ENCODE peak calls at places on chromosomes 12 and 14, in seven cellular contexts. L is CD8-positive, alpha-beta T cell; M is heart right ventricle; I is IMR-90; Y is esophagus muscularis mucosa; U is brain microvascular endothelial cell; H is GM23338. Q is an unnamed sample.

GRCh38 chr12:131088701-131089525 is 135.2 kb downstream of the ADGRD1 start:
- DNase-seq in L (no peak), M (no peak), I (no peak), Y (no peak), U (no peak), H (no peak), Q (no peak)

GRCh38 chr12:52754135-52754534 is 23.0 kb downstream of the KRT76 start:
- DNase-seq in L (no peak), M (no peak), I (no peak), Y (no peak), U (no peak), H (no peak), Q (no peak)

GRCh38 chr12:79537675-79538074 is 153.1 kb downstream of the PAWR start:
- DNase-seq in L (no peak), M (no peak), I (no peak), Y (no peak), U (no peak), H (no peak), Q (no peak)

GRCh38 chr14:56216631-56217379 is 98.6 kb downstream of the PELI2 start:
- DNase-seq in L (no peak), M (peak; percentile 62), I (peak; percentile 28), Y (no peak), U (no peak), H (no peak), Q (no peak)

GRCh38 chr12:5374691-5375090 is 57.2 kb upstream of the NTF3 start:
- DNase-seq in L (no peak), M (no peak), I (no peak), Y (peak; percentile 88), U (no peak), H (no peak), Q (no peak)

GRCh38 chr12:76025601-76026575 is 5.7 kb downstream of the PHLDA1 start:
- DNase-seq in L (no peak), M (no peak), I (peak; percentile 75), Y (no peak), U (peak; percentile 59), H (no peak), Q (peak; percentile 8)

GRCh38 chr12:58463050-58463449 is 457.3 kb downstream of the LRIG3 start:
- DNase-seq in L (no peak), M (no peak), I (no peak), Y (no peak), U (no peak), H (no peak), Q (peak; percentile 9)

GRCh38 chr12:51349026-51349425 is 2.5 kb upstream of the CELA1 start:
- DNase-seq in L (no peak), M (no peak), I (peak; percentile 59), Y (no peak), U (peak; percentile 31), H (no peak), Q (no peak)

GRCh38 chr12:24233519-24234246 is 284.2 kb upstream of the SOX5 start:
- DNase-seq in L (no peak), M (no peak), I (no peak), Y (no peak), U (no peak), H (no peak), Q (no peak)

GRCh38 chr12:108855284-108856169 is 1.9 kb downstream of the SSH1 start:
- DNase-seq in L (no peak), M (no peak), I (peak; percentile 52), Y (no peak), U (peak; percentile 63), H (no peak), Q (no peak)

GRCh38 chr12:11540615-11541014 is 108.9 kb upstream of the ETV6 start:
- DNase-seq in L (no peak), M (no peak), I (no peak), Y (no peak), U (no peak), H (no peak), Q (no peak)

GRCh38 chr12:64782181-64782580 is 23.0 kb upstream of the GNS start:
- DNase-seq in L (no peak), M (no peak), I (no peak), Y (no peak), U (no peak), H (no peak), Q (no peak)

GRCh38 chr14:79369359-79370332 is 841.7 kb downstream of the DIO2 start:
- DNase-seq in L (no peak), M (no peak), I (peak; percentile 99), Y (no peak), U (peak; percentile 97), H (no peak), Q (peak; percentile 28)

GRCh38 chr12:21585485-21585884 is 19.2 kb downstream of the GYS2 start:
- DNase-seq in L (no peak), M (no peak), I (no peak), Y (no peak), U (no peak), H (no peak), Q (no peak)

GRCh38 chr12:122406701-122407154 is 15.7 kb downstream of the CLIP1 start:
- DNase-seq in L (no peak), M (no peak), I (peak; percentile 78), Y (no peak), U (peak; percentile 22), H (no peak), Q (no peak)

GRCh38 chr12:59780605-59781135 is 184.8 kb downstream of the SLC16A7 start:
- DNase-seq in L (no peak), M (no peak), I (peak; percentile 47), Y (no peak), U (peak; percentile 25), H (peak; percentile 76), Q (no peak)

GRCh38 chr12:77855548-77855947 is 24.9 kb downstream of the NAV3 start:
- DNase-seq in L (no peak), M (peak; percentile 43), I (peak; percentile 2), Y (no peak), U (no peak), H (no peak), Q (no peak)

GRCh38 chr12:76694369-76694768 is 69.5 kb upstream of the ZDHHC17 start:
- DNase-seq in L (no peak), M (no peak), I (no peak), Y (no peak), U (no peak), H (no peak), Q (no peak)

GRCh38 chr12:58711968-58712367 is 208.3 kb downstream of the LRIG3 start:
- DNase-seq in L (no peak), M (no peak), I (peak; percentile 80), Y (no peak), U (peak; percentile 68), H (no peak), Q (no peak)

GRCh38 chr14:63654346-63654745 is 12.7 kb upstream of the WDR89 start:
- DNase-seq in L (no peak), M (no peak), I (peak; percentile 74), Y (no peak), U (no peak), H (no peak), Q (no peak)

GRCh38 chr12:89707623-89707991 is 1.0 kb downstream of the ATP2B1 start:
- DNase-seq in L (no peak), M (peak; percentile 24), I (no peak), Y (no peak), U (no peak), H (peak; percentile 68), Q (no peak)

GRCh38 chr12:10395390-10395998 is 5.7 kb upstream of the KLRK1 start:
- DNase-seq in L (no peak), M (peak; percentile 29), I (peak; percentile 71), Y (no peak), U (peak; percentile 88), H (peak; percentile 13), Q (peak; percentile 62)

GRCh38 chr12:69136931-69137613 is 102.3 kb upstream of the CPSF6 start:
- DNase-seq in L (no peak), M (no peak), I (no peak), Y (peak; percentile 34), U (no peak), H (no peak), Q (no peak)

GRCh38 chr14:21024668-21025373 is at the start of gene NDRG2:
- DNase-seq in L (peak; percentile 60), M (peak; percentile 87), I (no peak), Y (peak; percentile 95), U (no peak), H (peak; percentile 95), Q (peak; percentile 54)

GRCh38 chr14:104870368-104871144 is 5.5 kb downstream of the CEP170B start:
- DNase-seq in L (peak; percentile 32), M (no peak), I (no peak), Y (no peak), U (no peak), H (peak; percentile 68), Q (no peak)
- H3K27ac ChIP-seq in L (no peak overlapping the region), M (no peak overlapping the region), I (no peak overlapping the region), Y (no peak overlapping the region), U (no peak overlapping the region), H (no peak overlapping the region), Q (peak overlapping the region; percentile 91)

DNA sequence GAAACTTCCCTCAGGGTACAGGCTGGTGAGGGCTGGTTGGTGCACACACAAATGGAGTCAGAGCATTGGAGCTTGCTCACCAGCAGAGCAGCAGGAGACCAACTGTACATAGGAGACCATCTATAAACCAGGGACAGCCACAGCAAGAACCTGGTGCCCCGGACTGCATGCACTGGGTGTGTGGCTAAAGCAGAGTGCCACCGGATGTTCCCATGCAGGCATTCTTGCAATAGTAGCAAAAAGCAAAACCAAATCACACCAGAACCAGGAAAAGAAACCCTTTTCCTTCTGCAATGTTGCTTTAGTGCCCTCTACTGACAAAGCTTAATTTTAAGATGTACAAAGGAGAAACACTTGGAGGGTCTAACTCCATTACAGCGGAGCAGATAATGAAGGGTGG is 136.3 kb downstream of the MDGA2 start:
- DNase-seq in L (no peak), M (no peak), I (no peak), Y (no peak), U (peak; percentile 8), H (peak; percentile 81), Q (no peak)
- TF ChIP-seq CTCF in L (no peak), M (peak; percentile 72), I (no peak), Y (peak; percentile 16), U (peak; percentile 54), H (peak; percentile 86), Q (no peak)

DNA sequence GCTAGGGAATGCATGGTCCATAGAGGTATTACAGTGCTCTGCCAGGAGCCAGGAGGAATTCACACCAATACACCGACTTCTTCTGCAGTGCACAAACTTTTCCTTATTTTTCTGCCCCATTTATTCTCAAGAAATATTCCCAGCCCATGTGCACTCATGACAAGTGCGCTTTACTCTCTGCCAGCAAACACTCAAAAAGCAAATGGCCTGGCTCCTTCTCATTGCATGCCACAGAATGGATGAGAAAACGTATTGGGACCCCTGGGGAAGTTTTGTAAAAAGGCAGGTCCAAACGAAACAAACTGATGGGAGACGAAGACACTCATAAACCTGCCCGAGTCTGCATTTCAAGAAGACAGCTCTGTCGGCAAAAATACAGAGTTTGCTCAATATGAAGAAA is 261.1 kb upstream of the G2E3 start:
- DNase-seq in L (no peak), M (no peak), I (no peak), Y (no peak), U (no peak), H (no peak), Q (no peak)
- H3K27ac ChIP-seq in L (no peak overlapping the region), M (no peak overlapping the region), I (no peak overlapping the region), Y (no peak overlapping the region), U (no peak overlapping the region), H (no peak overlapping the region), Q (no peak overlapping the region)

GRCh38 chr12:8612629-8613028 is at the start of gene AICDA:
- DNase-seq in L (no peak), M (no peak), I (no peak), Y (no peak), U (no peak), H (no peak), Q (no peak)

GRCh38 chr12:8603858-8604257 is 8.8 kb downstream of the AICDA start:
- DNase-seq in L (no peak), M (no peak), I (no peak), Y (no peak), U (peak; percentile 3), H (peak; percentile 51), Q (no peak)

GRCh38 chr12:8605057-8605456 is 7.6 kb downstream of the AICDA start:
- DNase-seq in L (no peak), M (no peak), I (no peak), Y (no peak), U (no peak), H (peak; percentile 29), Q (no peak)

GRCh38 chr12:8609061-8609570 is 3.5 kb downstream of the AICDA start:
- DNase-seq in L (no peak), M (no peak), I (peak; percentile 47), Y (no peak), U (peak; percentile 31), H (peak; percentile 66), Q (peak; percentile 54)
- TF ChIP-seq CTCF in L (peak; percentile 53), M (peak; percentile 80), I (peak; percentile 58), Y (peak; percentile 65), U (peak; percentile 84), H (peak; percentile 65), Q (peak; percentile 67)